ENCODE peak calls at places on chromosomes 12 and 14, in eight cellular contexts. C, S, A, H, R, I, V and Z are unnamed samples. For H3K27me3, the result is how much of the 10 kb centered on the place peaks cover.

GRCh38 chr12:64681200-64682052 is 71.1 kb downstream of the RASSF3 start:
- DNase-seq in I (no peak), R (no peak), A (no peak), S (no peak), C (no peak), V (no peak), H (no peak), Z (no peak)

GRCh38 chr12:121803861-121804416 is at the start of gene SETD1B:
- DNase-seq in S (no peak), V (no peak), A (peak), I (no peak), R (no peak), H (no peak), C (peak), Z (no peak)

GRCh38 chr12:132078190-132078589 is 65.9 kb downstream of the DDX51 start:
- DNase-seq in A (no peak), C (no peak), V (no peak), I (no peak), R (no peak), S (no peak), H (no peak), Z (no peak)

GRCh38 chr12:106288510-106289195 is 13.9 kb upstream of the TCP11L2 start:
- DNase-seq in S (no peak), A (no peak), H (no peak), R (peak), I (peak), C (no peak), V (no peak), Z (no peak)

GRCh38 chr14:94936901-94937321 is 167.0 kb upstream of the GSC start:
- DNase-seq in V (no peak), R (no peak), H (no peak), A (peak), S (no peak), C (peak), I (no peak), Z (no peak)

GRCh38 chr12:14802961-14803829 is at the start of the genes C12orf60 and WBP11:
- DNase-seq in A (peak), C (peak), R (peak), V (peak), I (peak), H (peak), S (peak), Z (peak)

GRCh38 chr12:3606101-3606500 is 115.1 kb downstream of the PRMT8 start:
- DNase-seq in I (no peak), S (no peak), R (no peak), V (no peak), A (no peak), C (no peak), H (no peak), Z (no peak)

GRCh38 chr12:50042693-50043092 is 14.7 kb upstream of the ASIC1 start:
- DNase-seq in V (no peak), S (no peak), C (no peak), A (no peak), R (no peak), H (no peak), I (no peak), Z (no peak)

GRCh38 chr14:24080888-24081738 is 9.8 kb downstream of the CPNE6 start:
- DNase-seq in I (peak), S (peak), V (no peak), R (no peak), A (peak), C (peak), H (no peak), Z (no peak)

GRCh38 chr12:14756331-14757143 is 46.7 kb downstream of the WBP11 start:
- DNase-seq in I (peak), R (no peak), C (peak), H (no peak), A (no peak), V (no peak), S (no peak), Z (no peak)

GRCh38 chr14:70821916-70822705 is 12.8 kb upstream of the MAP3K9 start:
- DNase-seq in C (peak), A (peak), H (no peak), V (no peak), R (no peak), S (peak), I (no peak), Z (no peak)

GRCh38 chr14:94088516-94088915 is 7.4 kb downstream of the IFI27L1 start:
- DNase-seq in H (no peak), A (no peak), R (no peak), C (no peak), V (no peak), I (no peak), S (no peak), Z (no peak)

GRCh38 chr14:93707475-93707874 is 80.8 kb downstream of the PRIMA1 start:
- DNase-seq in A (no peak), H (no peak), C (no peak), I (no peak), V (no peak), R (no peak), S (no peak), Z (peak)

GRCh38 chr14:69500736-69501135 is 16.2 kb downstream of the PLEKHD1 start:
- DNase-seq in S (no peak), H (no peak), R (no peak), V (no peak), I (no peak), C (peak), A (no peak), Z (no peak)

GRCh38 chr14:53347046-53347445 is 193.9 kb upstream of the DDHD1 start:
- DNase-seq in R (no peak), A (no peak), H (no peak), I (no peak), C (peak), V (no peak), S (no peak), Z (no peak)

GRCh38 chr14:75566321-75566720 is 12.1 kb upstream of the FLVCR2 start:
- DNase-seq in R (no peak), H (no peak), V (peak), C (no peak), S (peak), A (no peak), I (no peak), Z (no peak)

GRCh38 chr14:102819176-102819628 is 42.0 kb downstream of the TRAF3 start:
- DNase-seq in S (peak), V (no peak), H (no peak), C (no peak), I (peak), R (no peak), A (no peak), Z (no peak)

GRCh38 chr14:89493877-89494634 is 77.0 kb upstream of the FOXN3 start:
- DNase-seq in H (no peak), A (no peak), C (no peak), I (peak), S (no peak), R (no peak), V (no peak), Z (no peak)

GRCh38 chr12:62263956-62264355 is 3.8 kb downstream of the USP15 start:
- DNase-seq in C (no peak), H (no peak), R (no peak), I (no peak), V (no peak), A (no peak), S (no peak), Z (no peak)

GRCh38 chr12:24879644-24880043 is 69.3 kb downstream of the BCAT1 start:
- DNase-seq in I (no peak), C (no peak), V (no peak), S (no peak), H (no peak), R (no peak), A (no peak), Z (no peak)

GRCh38 chr14:101219896-101220703 is 316.6 kb upstream of the RTL1 start:
- DNase-seq in V (no peak), S (no peak), H (no peak), I (no peak), C (no peak), A (no peak), R (no peak), Z (peak)

GRCh38 chr12:75548879-75549278 is 37.5 kb upstream of the KRR1 start:
- DNase-seq in H (no peak), R (no peak), A (no peak), I (no peak), V (no peak), S (no peak), C (peak), Z (no peak)

GRCh38 chr14:54696998-54697397 is 130.1 kb downstream of the SAMD4A start:
- DNase-seq in R (no peak), V (no peak), C (no peak), S (no peak), A (no peak), I (no peak), H (no peak), Z (peak)

GRCh38 chr12:6030081-6030480 is 85.0 kb upstream of the ANO2 start:
- DNase-seq in I (no peak), C (peak), S (no peak), R (no peak), V (no peak), A (no peak), H (no peak), Z (no peak)

GRCh38 chr12:78146365-78146772 is 315.7 kb downstream of the NAV3 start:
- DNase-seq in V (no peak), C (no peak), H (peak), R (peak), A (no peak), S (no peak), I (peak), Z (no peak)

GRCh38 chr14:22630486-22630885 is 13.7 kb downstream of the OR6J1 start:
- DNase-seq in S (no peak), C (no peak), A (no peak), I (no peak), H (no peak), V (no peak), R (no peak), Z (no peak)

GRCh38 chr12:110704750-110705149 is 15.8 kb upstream of the HVCN1 start:
- DNase-seq in I (peak), V (no peak), A (no peak), H (no peak), R (peak), S (peak), C (peak), Z (no peak)

GRCh38 chr12:104721065-104721458 is 237.0 kb downstream of the SLC41A2 start:
- DNase-seq in R (no peak), H (no peak), V (no peak), A (no peak), C (peak), S (no peak), I (no peak), Z (no peak)

GRCh38 chr12:111066744-111067437 is 146.5 kb upstream of the MYL2 start:
- DNase-seq in V (no peak), A (no peak), S (no peak), H (no peak), C (peak), R (peak), I (no peak), Z (no peak)

GRCh38 chr12:131990066-131990979 is 40.6 kb downstream of the EP400 start:
- DNase-seq in A (no peak), H (peak), R (no peak), C (peak), V (no peak), S (no peak), I (no peak), Z (no peak)

GRCh38 chr12:120264086-120264485 is 1.4 kb downstream of the PXN start:
- DNase-seq in S (peak), I (no peak), C (no peak), A (no peak), H (no peak), R (no peak), V (no peak), Z (no peak)

GRCh38 chr14:92263681-92264080 is 59.3 kb upstream of the SLC24A4 start:
- DNase-seq in H (no peak), C (no peak), I (no peak), V (no peak), S (no peak), A (no peak), R (no peak), Z (no peak)

GRCh38 chr12:663293-663871 is at the start of gene NINJ2:
- DNase-seq in I (no peak), V (no peak), A (peak), S (no peak), R (no peak), H (no peak), C (peak), Z (no peak)

GRCh38 chr14:84885061-84885460 is 644.9 kb upstream of the FLRT2 start:
- DNase-seq in R (no peak), I (no peak), A (no peak), C (peak), H (peak), S (no peak), V (no peak), Z (no peak)

GRCh38 chr12:18629916-18630315 is 107.9 kb downstream of the PLCZ1 start:
- DNase-seq in H (no peak), V (no peak), S (no peak), C (no peak), I (no peak), R (no peak), A (no peak), Z (no peak)

GRCh38 chr14:21385170-21385904 is 1.5 kb upstream of the SUPT16H start:
- DNase-seq in A (no peak), H (no peak), V (no peak), C (peak), I (no peak), R (no peak), S (no peak), Z (no peak)

GRCh38 chr12:57530396-57531142 is 7.9 kb downstream of the MBD6 start:
- DNase-seq in H (no peak), C (no peak), A (no peak), S (no peak), I (no peak), V (no peak), R (no peak), Z (no peak)

GRCh38 chr12:66438601-66439000 is 136.3 kb downstream of the HELB start:
- DNase-seq in R (no peak), I (no peak), C (no peak), H (no peak), V (no peak), A (no peak), S (no peak), Z (no peak)

GRCh38 chr12:123059501-123059900 is 79.0 kb downstream of the ARL6IP4 start:
- DNase-seq in I (no peak), R (no peak), V (no peak), H (no peak), S (no peak), A (no peak), C (no peak), Z (no peak)

GRCh38 chr14:26605602-26606001 is 7.8 kb upstream of the NOVA1 start:
- DNase-seq in S (no peak), V (no peak), H (no peak), C (no peak), R (no peak), A (no peak), I (no peak), Z (no peak)

GRCh38 chr14:105181542-105182295 is 607 bp upstream of the NUDT14 start:
- DNase-seq in C (no peak), I (no peak), H (no peak), S (no peak), A (no peak), R (no peak), V (no peak), Z (no peak)
- H3K27me3 ChIP-seq in C (under half), I (under half), H (under half), S (under half), A (under half), R (under half), V (under half), Z (under half)

DNA sequence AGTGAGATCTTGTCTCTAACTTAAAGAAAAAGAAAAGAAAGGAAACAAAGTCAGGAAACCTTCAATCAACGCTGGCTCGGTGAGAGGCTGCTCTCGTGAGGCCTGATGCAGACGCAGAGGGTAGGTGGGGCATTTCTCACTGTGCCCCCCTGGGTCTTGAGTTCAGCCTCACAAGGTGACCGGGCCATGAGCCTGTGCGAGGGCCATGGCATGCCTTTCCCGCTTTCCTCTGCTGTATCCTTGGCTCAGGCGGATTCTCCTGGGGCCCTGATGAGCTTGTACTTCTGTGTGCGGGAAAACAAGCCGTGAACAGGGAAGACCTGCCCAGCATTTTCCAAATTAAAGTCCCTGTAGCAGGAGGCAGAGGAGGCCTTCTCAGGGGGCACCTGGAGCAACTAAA is 20.2 kb downstream of the ADGRD1 start:
- DNase-seq in V (no peak), H (no peak), I (no peak), A (no peak), S (no peak), R (no peak), C (no peak), Z (peak)
- H3K27me3 ChIP-seq in V (under half), H (under half), I (under half), A (under half), S (under half), R (under half), C (under half), Z (under half)

GRCh38 chr12:54030442-54030801 is 2.2 kb downstream of the HOXC6 start:
- DNase-seq in C (no peak), S (no peak), R (no peak), I (no peak), V (no peak), A (no peak), H (no peak), Z (no peak)
- H3K27me3 ChIP-seq in C (half or more), S (half or more), R (under half), I (under half), V (under half), A (half or more), H (half or more), Z (half or more)

GRCh38 chr14:73231874-73232851 is 5.1 kb upstream of the PAPLN start:
- DNase-seq in C (peak), S (no peak), I (peak), V (no peak), R (no peak), H (no peak), A (no peak), Z (no peak)

GRCh38 chr14:73234586-73235394 is 2.5 kb upstream of the PAPLN start:
- DNase-seq in I (no peak), A (no peak), C (no peak), R (no peak), V (no peak), S (no peak), H (no peak), Z (no peak)

GRCh38 chr14:73234029-73234428 is 3.3 kb upstream of the PAPLN start:
- DNase-seq in H (no peak), C (no peak), R (no peak), I (no peak), S (no peak), V (no peak), A (no peak), Z (no peak)

GRCh38 chr14:73233564-73233963 is 3.7 kb upstream of the PAPLN start:
- DNase-seq in R (no peak), V (no peak), H (no peak), I (no peak), C (no peak), S (no peak), A (no peak), Z (no peak)

DNA sequence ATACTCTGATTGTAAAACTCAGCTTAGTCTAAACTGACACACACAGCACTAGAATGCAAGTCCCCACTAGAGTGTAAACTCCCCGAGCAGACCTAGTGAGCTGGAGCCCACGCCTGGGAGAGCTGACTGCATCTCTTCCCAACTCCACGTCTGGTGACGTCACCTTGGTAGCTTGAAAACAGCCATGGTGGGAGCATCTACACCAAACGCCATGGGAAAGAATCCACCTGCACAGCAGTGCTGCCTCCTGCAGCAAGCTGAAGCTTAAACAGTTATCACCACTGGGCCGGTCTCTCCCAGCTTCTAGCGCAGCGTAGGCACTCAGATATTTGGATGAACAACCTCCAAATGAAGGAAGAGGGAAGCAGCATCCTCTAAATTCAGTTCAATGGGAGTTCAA is 4.3 kb upstream of the PAPLN start:
- DNase-seq in V (no peak), H (no peak), R (no peak), A (no peak), I (no peak), C (no peak), S (no peak), Z (no peak)
- H3K27me3 ChIP-seq in V (under half), H (under half), R (under half), A (half or more), I (under half), C (under half), S (under half), Z (under half)

GRCh38 chr12:52742196-52742580 is 35.0 kb downstream of the KRT76 start:
- DNase-seq in H (no peak), S (no peak), R (no peak), A (no peak), I (no peak), C (no peak), V (no peak), Z (no peak)
- H3K27me3 ChIP-seq in H (half or more), S (under half), R (under half), A (under half), I (under half), C (under half), V (under half), Z (under half)

GRCh38 chr12:43255642-43256041 is 296.4 kb downstream of the ADAMTS20 start:
- DNase-seq in S (no peak), A (no peak), V (no peak), C (no peak), H (no peak), R (no peak), I (no peak), Z (no peak)
- H3K27me3 ChIP-seq in S (under half), A (under half), V (under half), C (under half), H (under half), R (under half), I (under half), Z (under half)

DNA sequence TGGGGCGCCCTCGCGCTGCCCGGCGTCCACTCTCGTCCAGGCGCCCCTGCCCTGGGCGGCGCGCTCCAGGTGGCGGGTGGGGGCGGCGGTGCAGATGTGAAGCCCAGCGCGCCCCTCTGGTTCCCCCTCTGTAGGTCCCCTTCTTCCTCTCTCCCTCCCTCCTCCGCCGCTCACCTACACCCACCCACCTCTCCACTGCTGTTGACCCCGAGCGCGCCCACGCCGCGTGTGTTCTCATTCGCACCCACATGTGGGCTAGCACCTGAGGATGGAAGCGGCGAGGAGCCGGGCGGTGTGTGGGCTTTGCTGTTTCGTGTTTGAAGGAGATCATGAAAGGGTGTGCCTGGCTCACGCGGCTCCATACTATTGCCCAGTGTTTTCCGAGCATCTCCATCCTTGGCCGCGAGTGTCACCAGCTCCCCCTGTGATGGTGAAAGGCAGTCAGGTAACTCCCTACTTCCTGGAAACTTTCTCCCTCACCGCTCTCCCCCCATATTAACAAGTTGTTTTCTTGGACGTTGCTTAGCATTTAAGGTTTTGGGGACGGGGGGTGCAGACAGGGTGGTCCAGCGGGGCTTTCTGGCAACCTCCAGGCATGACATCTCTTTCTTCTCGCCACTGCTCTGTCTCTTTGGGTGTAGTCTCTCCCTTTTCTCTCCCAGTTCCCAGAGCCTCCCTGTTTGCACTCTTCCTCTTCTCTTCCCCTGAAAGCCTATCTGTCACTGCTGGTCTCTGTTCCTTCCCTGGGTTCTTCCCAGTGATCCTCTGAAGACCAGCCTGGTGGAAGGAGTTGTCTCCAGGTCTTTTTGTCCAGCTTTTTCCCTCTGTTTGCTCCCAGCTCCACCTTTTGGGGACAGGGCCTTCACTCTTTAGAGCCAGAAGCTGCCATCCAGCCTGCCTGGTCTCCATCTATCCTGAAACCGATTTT is 1.6 kb downstream of the CACNA1C start:
- DNase-seq in S (peak), C (peak), A (no peak), R (no peak), H (no peak), V (no peak), I (no peak), Z (no peak)
- H3K27me3 ChIP-seq in S (under half), C (half or more), A (half or more), R (under half), H (half or more), V (under half), I (under half), Z (under half)